ENCODE peak calls at places on chromosomes 5 and 9, in seven cellular contexts. One of them, this sample, is unnamed.
A peak's percentile ranks its signal among the peaks of the same experiment; 100 is the strongest.

GRCh38 chr5:82684153-82684552 is 393.0 kb downstream of the TMEM167A start:
- DNase-seq in heart left ventricle: no peak
- DNase-seq in IMR-90: no peak
- DNase-seq in lung: no peak
- DNase-seq in tibial nerve: no peak
- DNase-seq in uterus: no peak
- DNase-seq in heart right ventricle: no peak
- DNase-seq in this sample: no peak

GRCh38 chr9:93261281-93261680 is 77.3 kb downstream of the WNK2 start:
- DNase-seq in heart left ventricle: no peak
- DNase-seq in IMR-90: no peak
- DNase-seq in lung: no peak
- DNase-seq in tibial nerve: no peak
- DNase-seq in uterus: no peak
- DNase-seq in heart right ventricle: no peak
- DNase-seq in this sample: no peak

GRCh38 chr5:176818391-176819098 is 8.2 kb downstream of the UNC5A start:
- DNase-seq in heart left ventricle: no peak
- DNase-seq in IMR-90: no peak
- DNase-seq in lung: no peak
- DNase-seq in tibial nerve: no peak
- DNase-seq in uterus: no peak
- DNase-seq in heart right ventricle: no peak
- DNase-seq in this sample: no peak

GRCh38 chr9:127500399-127500798 is 49.1 kb downstream of the LRSAM1 start:
- DNase-seq in heart left ventricle: no peak
- DNase-seq in IMR-90: no peak
- DNase-seq in lung: no peak
- DNase-seq in tibial nerve: no peak
- DNase-seq in uterus: no peak
- DNase-seq in heart right ventricle: no peak
- DNase-seq in this sample: no peak

GRCh38 chr9:93262537-93263310 is 78.8 kb downstream of the WNK2 start:
- DNase-seq in heart left ventricle: no peak
- DNase-seq in IMR-90: no peak
- DNase-seq in lung: no peak
- DNase-seq in tibial nerve: no peak
- DNase-seq in uterus: no peak
- DNase-seq in heart right ventricle: peak; percentile 23
- DNase-seq in this sample: peak; percentile 52

GRCh38 chr9:7777776-7778175 is 21.8 kb downstream of the DMAC1 start:
- DNase-seq in heart left ventricle: no peak
- DNase-seq in IMR-90: no peak
- DNase-seq in lung: no peak
- DNase-seq in tibial nerve: no peak
- DNase-seq in uterus: no peak
- DNase-seq in heart right ventricle: no peak
- DNase-seq in this sample: no peak

GRCh38 chr5:141050622-141051525 is at the start of gene PCDHB1:
- DNase-seq in heart left ventricle: no peak
- DNase-seq in IMR-90: no peak
- DNase-seq in lung: no peak
- DNase-seq in tibial nerve: no peak
- DNase-seq in uterus: no peak
- DNase-seq in heart right ventricle: no peak
- DNase-seq in this sample: no peak

GRCh38 chr9:110877376-110877775 is 160.9 kb downstream of the LPAR1 start:
- DNase-seq in heart left ventricle: no peak
- DNase-seq in IMR-90: no peak
- DNase-seq in lung: no peak
- DNase-seq in tibial nerve: no peak
- DNase-seq in uterus: no peak
- DNase-seq in heart right ventricle: no peak
- DNase-seq in this sample: no peak

GRCh38 chr5:126837907-126838539 is 61.1 kb downstream of the LMNB1 start:
- DNase-seq in heart left ventricle: no peak
- DNase-seq in IMR-90: peak; percentile 53
- DNase-seq in lung: no peak
- DNase-seq in tibial nerve: peak; percentile 40
- DNase-seq in uterus: no peak
- DNase-seq in heart right ventricle: no peak
- DNase-seq in this sample: no peak

GRCh38 chr5:96483878-96484277 is 50.8 kb upstream of the PCSK1 start:
- DNase-seq in heart left ventricle: no peak
- DNase-seq in IMR-90: peak; percentile 55
- DNase-seq in lung: no peak
- DNase-seq in tibial nerve: no peak
- DNase-seq in uterus: no peak
- DNase-seq in heart right ventricle: no peak
- DNase-seq in this sample: no peak

GRCh38 chr9:97706246-97706645 is 9.1 kb upstream of the XPA start:
- DNase-seq in heart left ventricle: no peak
- DNase-seq in IMR-90: peak; percentile 31
- DNase-seq in lung: no peak
- DNase-seq in tibial nerve: no peak
- DNase-seq in uterus: no peak
- DNase-seq in heart right ventricle: no peak
- DNase-seq in this sample: no peak

GRCh38 chr5:112201141-112201540 is 217.9 kb downstream of the EPB41L4A start:
- DNase-seq in heart left ventricle: no peak
- DNase-seq in IMR-90: no peak
- DNase-seq in lung: no peak
- DNase-seq in tibial nerve: no peak
- DNase-seq in uterus: no peak
- DNase-seq in heart right ventricle: no peak
- DNase-seq in this sample: no peak

GRCh38 chr5:66720776-66721175 is 124.6 kb downstream of the MAST4 start:
- DNase-seq in heart left ventricle: no peak
- DNase-seq in IMR-90: no peak
- DNase-seq in lung: no peak
- DNase-seq in tibial nerve: no peak
- DNase-seq in uterus: no peak
- DNase-seq in heart right ventricle: no peak
- DNase-seq in this sample: no peak

GRCh38 chr5:150075233-150075632 is 11.1 kb downstream of the CSF1R start:
- DNase-seq in heart left ventricle: no peak
- DNase-seq in IMR-90: no peak
- DNase-seq in lung: no peak
- DNase-seq in tibial nerve: no peak
- DNase-seq in uterus: no peak
- DNase-seq in heart right ventricle: no peak
- DNase-seq in this sample: peak; percentile 10

GRCh38 chr9:2261421-2262103 is 246.4 kb downstream of the SMARCA2 start:
- DNase-seq in heart left ventricle: no peak
- DNase-seq in IMR-90: no peak
- DNase-seq in lung: no peak
- DNase-seq in tibial nerve: no peak
- DNase-seq in uterus: no peak
- DNase-seq in heart right ventricle: no peak
- DNase-seq in this sample: no peak

DNA sequence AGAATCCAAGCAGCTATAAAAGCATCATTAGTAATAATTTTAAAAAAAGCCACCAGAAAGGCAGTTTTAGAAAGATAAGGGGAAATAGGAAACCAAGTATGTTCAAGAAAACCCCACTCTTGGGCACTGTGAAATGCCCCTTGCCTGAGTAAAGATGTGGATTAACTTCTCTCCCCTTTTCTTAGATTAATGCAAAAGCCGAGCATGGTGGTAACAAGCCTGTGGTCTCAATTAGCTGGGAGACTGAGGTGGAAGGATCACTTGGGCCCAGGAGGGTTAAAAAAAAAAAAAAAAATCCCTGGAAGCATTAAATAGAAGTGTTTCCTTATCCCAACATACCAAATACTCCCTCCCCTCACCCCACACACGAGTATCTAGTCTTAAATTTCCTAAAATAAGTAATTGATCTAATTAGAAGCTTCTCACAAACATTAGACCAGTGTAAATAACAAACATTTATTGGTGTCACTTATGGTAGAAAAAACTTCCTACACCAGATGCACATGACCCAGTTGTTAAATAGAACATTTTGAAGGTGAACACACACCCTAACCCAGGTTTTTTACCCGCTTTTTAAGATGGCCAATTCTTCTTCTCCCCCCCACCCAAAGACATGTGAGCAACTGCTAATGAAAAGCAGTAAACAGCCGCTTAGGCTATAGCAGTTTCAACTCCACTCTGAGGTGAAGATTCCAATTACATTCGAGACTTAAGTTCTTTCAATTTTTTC is 5.2 kb downstream of the HSPA5 start:
- DNase-seq in heart left ventricle: no peak
- DNase-seq in IMR-90: no peak
- DNase-seq in lung: no peak
- DNase-seq in tibial nerve: no peak
- DNase-seq in uterus: no peak
- DNase-seq in heart right ventricle: no peak
- DNase-seq in this sample: no peak
- H3K27ac ChIP-seq in heart left ventricle: peak overlapping the region; percentile 37
- H3K27ac ChIP-seq in IMR-90: no peak overlapping the region
- H3K27ac ChIP-seq in lung: no peak overlapping the region
- H3K27ac ChIP-seq in tibial nerve: no peak overlapping the region
- H3K27ac ChIP-seq in uterus: no peak overlapping the region
- H3K27ac ChIP-seq in heart right ventricle: no peak overlapping the region
- H3K27ac ChIP-seq in this sample: no peak overlapping the region

GRCh38 chr9:133556354-133556753 is 21.9 kb downstream of the ADAMTSL2 start:
- DNase-seq in heart left ventricle: no peak
- DNase-seq in IMR-90: no peak
- DNase-seq in lung: no peak
- DNase-seq in tibial nerve: no peak
- DNase-seq in uterus: no peak
- DNase-seq in heart right ventricle: no peak
- DNase-seq in this sample: no peak

GRCh38 chr9:133554729-133555128 is 20.2 kb downstream of the ADAMTSL2 start:
- DNase-seq in heart left ventricle: no peak
- DNase-seq in IMR-90: no peak
- DNase-seq in lung: no peak
- DNase-seq in tibial nerve: no peak
- DNase-seq in uterus: no peak
- DNase-seq in heart right ventricle: no peak
- DNase-seq in this sample: no peak

GRCh38 chr9:133558191-133559126 is 24.0 kb downstream of the ADAMTSL2 start:
- DNase-seq in heart left ventricle: peak; percentile 74
- DNase-seq in IMR-90: peak; percentile 85
- DNase-seq in lung: no peak
- DNase-seq in tibial nerve: no peak
- DNase-seq in uterus: no peak
- DNase-seq in heart right ventricle: peak; percentile 68
- DNase-seq in this sample: no peak

GRCh38 chr9:133560311-133560710 is 25.8 kb downstream of the ADAMTSL2 start:
- DNase-seq in heart left ventricle: peak; percentile 63
- DNase-seq in IMR-90: no peak
- DNase-seq in lung: no peak
- DNase-seq in tibial nerve: no peak
- DNase-seq in uterus: no peak
- DNase-seq in heart right ventricle: peak; percentile 74
- DNase-seq in this sample: no peak

DNA sequence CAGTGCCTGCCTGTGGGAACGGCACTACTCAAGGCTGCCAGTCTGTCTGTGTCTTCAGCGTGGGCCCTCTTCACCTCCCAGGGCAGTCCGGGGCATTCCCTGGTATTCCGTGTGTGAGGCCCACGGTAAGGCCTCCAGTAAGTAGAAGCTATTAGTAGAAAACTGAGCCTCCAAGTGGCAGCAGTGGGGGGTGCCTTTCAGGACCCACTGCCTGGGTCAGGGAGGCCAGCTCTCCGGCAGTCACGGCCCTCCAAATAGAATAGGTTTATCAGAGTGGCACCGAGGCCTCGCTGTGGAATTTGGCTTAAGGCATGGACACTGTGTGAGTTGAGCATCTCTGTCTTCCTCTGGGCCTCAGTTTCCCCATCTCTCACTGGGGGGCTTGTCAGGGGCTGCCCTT is 23.1 kb downstream of the ADAMTSL2 start:
- DNase-seq in heart left ventricle: no peak
- DNase-seq in IMR-90: no peak
- DNase-seq in lung: no peak
- DNase-seq in tibial nerve: no peak
- DNase-seq in uterus: no peak
- DNase-seq in heart right ventricle: no peak
- DNase-seq in this sample: no peak
- H3K27ac ChIP-seq in heart left ventricle: peak overlapping the region; percentile 72
- H3K27ac ChIP-seq in IMR-90: no peak overlapping the region
- H3K27ac ChIP-seq in lung: no peak overlapping the region
- H3K27ac ChIP-seq in tibial nerve: no peak overlapping the region
- H3K27ac ChIP-seq in uterus: peak overlapping the region; percentile 57
- H3K27ac ChIP-seq in heart right ventricle: peak overlapping the region; percentile 70
- H3K27ac ChIP-seq in this sample: no peak overlapping the region

DNA sequence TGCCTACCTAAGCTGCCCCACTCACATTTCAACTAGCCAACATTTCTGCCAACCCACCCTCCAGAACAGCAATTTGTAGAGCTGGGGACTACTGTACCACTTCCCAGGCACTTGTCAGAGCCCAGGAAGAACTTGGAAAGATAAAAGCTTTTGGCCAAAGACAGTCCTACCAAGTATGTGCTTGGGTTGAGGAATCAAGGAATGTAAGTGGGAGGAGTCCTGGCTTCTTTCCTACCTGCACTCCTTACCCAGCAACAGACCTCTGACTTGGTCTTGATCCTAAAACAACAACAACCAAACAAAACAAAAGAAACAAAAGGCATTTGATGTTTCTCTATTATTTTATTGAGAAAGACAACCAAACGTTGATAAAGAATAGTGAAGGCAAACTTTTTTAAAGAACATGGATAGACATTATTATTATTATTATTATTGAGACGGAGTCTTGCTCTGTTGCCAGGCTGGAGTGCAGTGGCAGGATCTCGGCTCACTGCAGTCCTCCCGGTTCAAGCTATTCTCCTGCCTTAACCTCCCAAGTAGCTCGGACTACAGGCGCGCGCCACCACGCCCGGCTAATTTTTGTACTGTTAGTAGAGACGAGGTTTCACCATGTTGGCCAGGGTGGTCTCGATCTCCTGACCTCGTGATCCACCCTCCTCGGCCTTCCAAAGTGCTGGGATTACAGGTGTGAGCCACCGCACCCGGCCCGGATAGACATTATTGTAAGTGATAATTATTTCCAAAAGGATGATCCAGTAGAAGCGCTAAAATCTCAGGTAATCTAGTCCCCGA is 33.5 kb downstream of the ANXA2R start:
- DNase-seq in heart left ventricle: no peak
- DNase-seq in IMR-90: peak; percentile 31
- DNase-seq in lung: no peak
- DNase-seq in tibial nerve: no peak
- DNase-seq in uterus: no peak
- DNase-seq in heart right ventricle: no peak
- DNase-seq in this sample: no peak
- H3K27ac ChIP-seq in heart left ventricle: peak overlapping the region; percentile 86
- H3K27ac ChIP-seq in IMR-90: peak overlapping the region; percentile 90
- H3K27ac ChIP-seq in lung: no peak overlapping the region
- H3K27ac ChIP-seq in tibial nerve: peak overlapping the region; percentile 67
- H3K27ac ChIP-seq in uterus: peak overlapping the region; percentile 90
- H3K27ac ChIP-seq in heart right ventricle: peak overlapping the region; percentile 92
- H3K27ac ChIP-seq in this sample: peak overlapping the region; percentile 72

DNA sequence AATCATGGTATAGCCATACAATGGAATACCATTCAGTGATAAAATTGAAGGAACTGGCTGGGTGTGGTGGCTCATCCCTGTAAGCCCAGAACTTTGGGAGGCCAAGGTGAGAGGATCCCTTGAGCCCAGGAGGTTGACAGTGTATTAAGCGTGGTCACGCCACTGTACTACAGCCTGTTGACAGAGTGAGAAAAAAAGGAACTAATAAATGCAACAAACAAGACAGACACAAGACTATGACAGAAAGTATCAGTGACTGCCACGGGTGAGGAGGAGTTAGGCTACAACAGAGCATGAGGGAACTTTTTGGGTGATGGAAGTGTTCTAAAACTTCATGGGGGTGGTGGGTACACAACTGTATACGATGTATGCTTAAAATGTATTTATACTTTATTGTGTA is 2.2 kb downstream of the FNIP1 start:
- DNase-seq in heart left ventricle: no peak
- DNase-seq in IMR-90: no peak
- DNase-seq in lung: no peak
- DNase-seq in tibial nerve: peak; percentile 7
- DNase-seq in uterus: no peak
- DNase-seq in heart right ventricle: no peak
- DNase-seq in this sample: no peak
- H3K27ac ChIP-seq in heart left ventricle: no peak overlapping the region
- H3K27ac ChIP-seq in IMR-90: no peak overlapping the region
- H3K27ac ChIP-seq in lung: no peak overlapping the region
- H3K27ac ChIP-seq in tibial nerve: no peak overlapping the region
- H3K27ac ChIP-seq in uterus: no peak overlapping the region
- H3K27ac ChIP-seq in heart right ventricle: no peak overlapping the region
- H3K27ac ChIP-seq in this sample: no peak overlapping the region